ENCODE peak calls at places on chromosomes 11 and 22, in eight cellular contexts. One of them, this sample, is unnamed. For H3K4me1, the result is how much of the 10 kb centered on the place peaks cover.

GRCh38 chr11:2761131-2762030 is 61.6 kb upstream of the KCNQ1OT1 start:
- DNase-seq in fibroblast of lung: no peak
- DNase-seq in CD8-positive, alpha-beta T cell: peak
- DNase-seq in tibial nerve: peak
- DNase-seq in IMR-90: no peak
- DNase-seq in left ventricle myocardium inferior: no peak
- DNase-seq in gastrocnemius medialis: no peak
- DNase-seq in esophagus muscularis mucosa: peak
- DNase-seq in this sample: no peak

GRCh38 chr11:14537134-14537599 is 17.0 kb upstream of the PSMA1 start:
- DNase-seq in fibroblast of lung: peak
- DNase-seq in CD8-positive, alpha-beta T cell: peak
- DNase-seq in tibial nerve: no peak
- DNase-seq in IMR-90: peak
- DNase-seq in left ventricle myocardium inferior: no peak
- DNase-seq in gastrocnemius medialis: no peak
- DNase-seq in esophagus muscularis mucosa: no peak
- DNase-seq in this sample: no peak

GRCh38 chr11:130771708-130772107 is 144.6 kb downstream of the SNX19 start:
- DNase-seq in fibroblast of lung: peak
- DNase-seq in CD8-positive, alpha-beta T cell: no peak
- DNase-seq in tibial nerve: no peak
- DNase-seq in IMR-90: peak
- DNase-seq in left ventricle myocardium inferior: no peak
- DNase-seq in gastrocnemius medialis: no peak
- DNase-seq in esophagus muscularis mucosa: peak
- DNase-seq in this sample: no peak

GRCh38 chr22:44182591-44183588 is 2.2 kb downstream of the PARVG start:
- DNase-seq in fibroblast of lung: no peak
- DNase-seq in CD8-positive, alpha-beta T cell: peak
- DNase-seq in tibial nerve: no peak
- DNase-seq in IMR-90: no peak
- DNase-seq in left ventricle myocardium inferior: peak
- DNase-seq in gastrocnemius medialis: peak
- DNase-seq in esophagus muscularis mucosa: no peak
- DNase-seq in this sample: peak

GRCh38 chr11:119696378-119697157 is 32.4 kb downstream of the NECTIN1 start:
- DNase-seq in fibroblast of lung: no peak
- DNase-seq in CD8-positive, alpha-beta T cell: no peak
- DNase-seq in tibial nerve: no peak
- DNase-seq in IMR-90: no peak
- DNase-seq in left ventricle myocardium inferior: no peak
- DNase-seq in gastrocnemius medialis: no peak
- DNase-seq in esophagus muscularis mucosa: no peak
- DNase-seq in this sample: no peak

GRCh38 chr11:1935156-1936071 is 11.7 kb upstream of the MRPL23 start:
- DNase-seq in fibroblast of lung: no peak
- DNase-seq in CD8-positive, alpha-beta T cell: no peak
- DNase-seq in tibial nerve: no peak
- DNase-seq in IMR-90: no peak
- DNase-seq in left ventricle myocardium inferior: peak
- DNase-seq in gastrocnemius medialis: peak
- DNase-seq in esophagus muscularis mucosa: no peak
- DNase-seq in this sample: peak

GRCh38 chr11:116703421-116703820 is 69.4 kb downstream of the BUD13 start:
- DNase-seq in fibroblast of lung: no peak
- DNase-seq in CD8-positive, alpha-beta T cell: no peak
- DNase-seq in tibial nerve: no peak
- DNase-seq in IMR-90: no peak
- DNase-seq in left ventricle myocardium inferior: no peak
- DNase-seq in gastrocnemius medialis: no peak
- DNase-seq in esophagus muscularis mucosa: no peak
- DNase-seq in this sample: no peak

GRCh38 chr22:49271831-49272230 is 555.8 kb downstream of the BRD1 start:
- DNase-seq in fibroblast of lung: no peak
- DNase-seq in CD8-positive, alpha-beta T cell: no peak
- DNase-seq in tibial nerve: no peak
- DNase-seq in IMR-90: no peak
- DNase-seq in left ventricle myocardium inferior: no peak
- DNase-seq in gastrocnemius medialis: no peak
- DNase-seq in esophagus muscularis mucosa: no peak
- DNase-seq in this sample: no peak

GRCh38 chr11:120065176-120065575 is 72.7 kb downstream of the TRIM29 start:
- DNase-seq in fibroblast of lung: no peak
- DNase-seq in CD8-positive, alpha-beta T cell: no peak
- DNase-seq in tibial nerve: no peak
- DNase-seq in IMR-90: no peak
- DNase-seq in left ventricle myocardium inferior: no peak
- DNase-seq in gastrocnemius medialis: no peak
- DNase-seq in esophagus muscularis mucosa: peak
- DNase-seq in this sample: no peak

GRCh38 chr22:37601540-37602442 is 6.8 kb upstream of the GGA1 start:
- DNase-seq in fibroblast of lung: peak
- DNase-seq in CD8-positive, alpha-beta T cell: no peak
- DNase-seq in tibial nerve: no peak
- DNase-seq in IMR-90: peak
- DNase-seq in left ventricle myocardium inferior: no peak
- DNase-seq in gastrocnemius medialis: no peak
- DNase-seq in esophagus muscularis mucosa: no peak
- DNase-seq in this sample: no peak

GRCh38 chr11:9858218-9858617 is 194.3 kb downstream of the SWAP70 start:
- DNase-seq in fibroblast of lung: no peak
- DNase-seq in CD8-positive, alpha-beta T cell: no peak
- DNase-seq in tibial nerve: no peak
- DNase-seq in IMR-90: no peak
- DNase-seq in left ventricle myocardium inferior: no peak
- DNase-seq in gastrocnemius medialis: no peak
- DNase-seq in esophagus muscularis mucosa: no peak
- DNase-seq in this sample: no peak

GRCh38 chr11:8501838-8502237 is 92.2 kb downstream of the STK33 start:
- DNase-seq in fibroblast of lung: peak
- DNase-seq in CD8-positive, alpha-beta T cell: no peak
- DNase-seq in tibial nerve: no peak
- DNase-seq in IMR-90: peak
- DNase-seq in left ventricle myocardium inferior: no peak
- DNase-seq in gastrocnemius medialis: no peak
- DNase-seq in esophagus muscularis mucosa: no peak
- DNase-seq in this sample: no peak

GRCh38 chr11:12156301-12157140 is 46.1 kb downstream of the MICAL2 start:
- DNase-seq in fibroblast of lung: peak
- DNase-seq in CD8-positive, alpha-beta T cell: no peak
- DNase-seq in tibial nerve: no peak
- DNase-seq in IMR-90: no peak
- DNase-seq in left ventricle myocardium inferior: no peak
- DNase-seq in gastrocnemius medialis: no peak
- DNase-seq in esophagus muscularis mucosa: no peak
- DNase-seq in this sample: no peak

GRCh38 chr11:8886332-8886731 is 24.7 kb upstream of the AKIP1 start:
- DNase-seq in fibroblast of lung: no peak
- DNase-seq in CD8-positive, alpha-beta T cell: no peak
- DNase-seq in tibial nerve: no peak
- DNase-seq in IMR-90: peak
- DNase-seq in left ventricle myocardium inferior: no peak
- DNase-seq in gastrocnemius medialis: no peak
- DNase-seq in esophagus muscularis mucosa: no peak
- DNase-seq in this sample: no peak

GRCh38 chr22:24424901-24425775 is 2.3 kb upstream of the ADORA2A start:
- DNase-seq in fibroblast of lung: no peak
- DNase-seq in CD8-positive, alpha-beta T cell: no peak
- DNase-seq in tibial nerve: no peak
- DNase-seq in IMR-90: no peak
- DNase-seq in left ventricle myocardium inferior: no peak
- DNase-seq in gastrocnemius medialis: no peak
- DNase-seq in esophagus muscularis mucosa: no peak
- DNase-seq in this sample: no peak

GRCh38 chr22:35712672-35713071 is 5.0 kb upstream of the APOL5 start:
- DNase-seq in fibroblast of lung: no peak
- DNase-seq in CD8-positive, alpha-beta T cell: no peak
- DNase-seq in tibial nerve: no peak
- DNase-seq in IMR-90: no peak
- DNase-seq in left ventricle myocardium inferior: no peak
- DNase-seq in gastrocnemius medialis: no peak
- DNase-seq in esophagus muscularis mucosa: no peak
- DNase-seq in this sample: no peak

GRCh38 chr11:86990520-86990919 is 35.3 kb upstream of the FZD4 start:
- DNase-seq in fibroblast of lung: peak
- DNase-seq in CD8-positive, alpha-beta T cell: no peak
- DNase-seq in tibial nerve: no peak
- DNase-seq in IMR-90: peak
- DNase-seq in left ventricle myocardium inferior: no peak
- DNase-seq in gastrocnemius medialis: no peak
- DNase-seq in esophagus muscularis mucosa: no peak
- DNase-seq in this sample: no peak

GRCh38 chr22:36331912-36332622 is 55.7 kb downstream of the MYH9 start:
- DNase-seq in fibroblast of lung: peak
- DNase-seq in CD8-positive, alpha-beta T cell: peak
- DNase-seq in tibial nerve: peak
- DNase-seq in IMR-90: peak
- DNase-seq in left ventricle myocardium inferior: peak
- DNase-seq in gastrocnemius medialis: no peak
- DNase-seq in esophagus muscularis mucosa: no peak
- DNase-seq in this sample: peak

GRCh38 chr11:10858505-10859360 is 880 bp upstream of the ZBED5 start:
- DNase-seq in fibroblast of lung: no peak
- DNase-seq in CD8-positive, alpha-beta T cell: peak
- DNase-seq in tibial nerve: peak
- DNase-seq in IMR-90: peak
- DNase-seq in left ventricle myocardium inferior: peak
- DNase-seq in gastrocnemius medialis: peak
- DNase-seq in esophagus muscularis mucosa: peak
- DNase-seq in this sample: peak

GRCh38 chr11:27679136-27680015 is 20.9 kb downstream of the BDNF start:
- DNase-seq in fibroblast of lung: peak
- DNase-seq in CD8-positive, alpha-beta T cell: no peak
- DNase-seq in tibial nerve: no peak
- DNase-seq in IMR-90: no peak
- DNase-seq in left ventricle myocardium inferior: no peak
- DNase-seq in gastrocnemius medialis: no peak
- DNase-seq in esophagus muscularis mucosa: no peak
- DNase-seq in this sample: no peak

DNA sequence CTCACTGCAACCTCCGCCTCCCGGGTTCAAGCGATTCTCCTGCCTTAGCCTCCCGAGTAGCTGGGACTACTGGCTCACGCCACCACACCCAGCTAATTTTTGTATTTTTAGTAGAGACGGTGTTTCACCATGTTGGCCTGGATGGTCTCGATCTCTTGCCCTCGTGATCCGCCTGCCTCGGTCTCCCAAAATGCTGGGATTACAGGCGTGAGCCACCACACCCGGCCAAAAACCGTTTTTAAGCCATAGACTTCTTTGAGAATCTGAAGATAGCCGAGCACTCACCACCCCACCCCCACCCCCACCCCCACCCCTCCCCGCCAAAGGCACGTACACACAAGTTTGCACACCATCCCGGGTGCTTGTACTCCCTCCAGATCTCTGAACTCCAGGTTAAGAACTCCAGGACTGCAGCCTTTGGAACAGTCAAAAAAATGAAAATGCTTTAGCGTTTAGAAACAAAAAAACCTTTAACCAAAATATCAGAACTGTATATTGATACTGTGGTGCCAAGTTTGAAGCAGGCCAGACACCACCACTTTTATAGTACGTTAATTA is 1.5 kb downstream of the CRKL start:
- DNase-seq in fibroblast of lung: no peak
- DNase-seq in CD8-positive, alpha-beta T cell: no peak
- DNase-seq in tibial nerve: no peak
- DNase-seq in IMR-90: no peak
- DNase-seq in left ventricle myocardium inferior: no peak
- DNase-seq in gastrocnemius medialis: no peak
- DNase-seq in esophagus muscularis mucosa: no peak
- DNase-seq in this sample: no peak
- H3K27ac ChIP-seq in fibroblast of lung: peak
- H3K27ac ChIP-seq in CD8-positive, alpha-beta T cell: peak
- H3K27ac ChIP-seq in tibial nerve: no peak
- H3K27ac ChIP-seq in IMR-90: peak
- H3K27ac ChIP-seq in left ventricle myocardium inferior: peak
- H3K27ac ChIP-seq in gastrocnemius medialis: peak
- H3K27ac ChIP-seq in esophagus muscularis mucosa: peak
- H3K27ac ChIP-seq in this sample: peak

DNA sequence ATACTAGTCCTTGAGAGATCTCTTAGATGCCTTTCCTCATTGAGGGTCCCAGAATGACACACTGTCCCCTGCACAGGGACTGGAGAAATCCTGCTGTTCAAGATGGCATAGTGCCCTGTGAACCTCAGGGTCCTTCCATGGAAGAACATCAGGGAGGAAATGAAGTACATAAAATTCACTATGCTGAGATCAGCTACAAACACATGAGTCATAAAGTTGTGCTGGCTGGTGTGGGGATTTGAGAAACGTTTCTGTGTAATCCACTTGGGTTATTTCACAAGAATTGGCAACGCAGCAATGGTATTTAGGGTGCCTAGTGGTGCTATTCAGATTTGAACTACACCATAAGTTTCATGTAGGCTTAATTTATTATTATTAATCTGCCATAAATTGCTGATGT is 174.4 kb downstream of the MAML2 start:
- DNase-seq in fibroblast of lung: peak
- DNase-seq in CD8-positive, alpha-beta T cell: no peak
- DNase-seq in tibial nerve: no peak
- DNase-seq in IMR-90: peak
- DNase-seq in left ventricle myocardium inferior: no peak
- DNase-seq in gastrocnemius medialis: peak
- DNase-seq in esophagus muscularis mucosa: no peak
- DNase-seq in this sample: peak
- H3K4me3 ChIP-seq in fibroblast of lung: no peak
- H3K4me3 ChIP-seq in CD8-positive, alpha-beta T cell: no peak
- H3K4me3 ChIP-seq in tibial nerve: no peak
- H3K4me3 ChIP-seq in IMR-90: no peak
- H3K4me3 ChIP-seq in left ventricle myocardium inferior: no peak
- H3K4me3 ChIP-seq in gastrocnemius medialis: no peak
- H3K4me3 ChIP-seq in esophagus muscularis mucosa: no peak
- H3K4me3 ChIP-seq in this sample: no peak

DNA sequence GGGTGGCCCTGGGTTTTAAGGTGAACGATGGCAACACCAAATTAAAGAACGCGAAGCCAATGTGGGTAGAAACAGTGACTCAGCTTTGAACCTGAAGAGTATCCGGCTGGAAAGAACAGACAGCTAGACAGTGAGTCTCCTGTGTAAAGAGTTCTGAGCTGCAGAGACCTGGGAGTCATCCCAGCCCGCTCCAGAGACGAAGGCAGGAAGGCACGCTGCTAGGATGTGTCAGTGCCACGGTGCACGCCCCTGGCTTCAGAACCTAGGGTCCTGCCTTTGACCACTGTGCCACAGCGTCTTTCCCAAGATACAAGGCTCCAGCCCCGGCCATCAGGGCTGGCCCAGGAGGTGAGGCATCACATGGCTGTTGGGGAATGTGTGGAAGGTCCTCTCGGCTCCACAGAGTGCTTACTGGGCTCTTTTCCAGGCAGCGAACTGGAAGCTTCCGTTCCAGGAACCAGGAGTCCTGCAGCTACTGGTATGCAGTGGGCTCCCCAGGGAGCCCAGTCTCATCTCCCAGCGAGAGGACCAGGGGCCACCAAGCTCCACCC is 29.9 kb downstream of the LRFN4 start:
- DNase-seq in fibroblast of lung: peak
- DNase-seq in CD8-positive, alpha-beta T cell: no peak
- DNase-seq in tibial nerve: no peak
- DNase-seq in IMR-90: peak
- DNase-seq in left ventricle myocardium inferior: peak
- DNase-seq in gastrocnemius medialis: peak
- DNase-seq in esophagus muscularis mucosa: no peak
- DNase-seq in this sample: peak
- H3K4me1 ChIP-seq in fibroblast of lung: under half
- H3K4me1 ChIP-seq in CD8-positive, alpha-beta T cell: under half
- H3K4me1 ChIP-seq in tibial nerve: under half
- H3K4me1 ChIP-seq in IMR-90: under half
- H3K4me1 ChIP-seq in left ventricle myocardium inferior: under half
- H3K4me1 ChIP-seq in gastrocnemius medialis: under half
- H3K4me1 ChIP-seq in esophagus muscularis mucosa: under half
- H3K4me1 ChIP-seq in this sample: under half

GRCh38 chr11:102377891-102378290 is 30.9 kb downstream of the BIRC2 start:
- DNase-seq in fibroblast of lung: peak
- DNase-seq in CD8-positive, alpha-beta T cell: no peak
- DNase-seq in tibial nerve: no peak
- DNase-seq in IMR-90: no peak
- DNase-seq in left ventricle myocardium inferior: no peak
- DNase-seq in gastrocnemius medialis: no peak
- DNase-seq in esophagus muscularis mucosa: no peak
- DNase-seq in this sample: no peak
- H3K27ac ChIP-seq in fibroblast of lung: no peak
- H3K27ac ChIP-seq in CD8-positive, alpha-beta T cell: no peak
- H3K27ac ChIP-seq in tibial nerve: peak
- H3K27ac ChIP-seq in IMR-90: no peak
- H3K27ac ChIP-seq in left ventricle myocardium inferior: no peak
- H3K27ac ChIP-seq in gastrocnemius medialis: no peak
- H3K27ac ChIP-seq in esophagus muscularis mucosa: no peak
- H3K27ac ChIP-seq in this sample: no peak

This sample was measured in psoas muscle.